ENCODE peak calls at places on chromosome 21, in four cellular contexts. D is left ventricle myocardium inferior, Q is NCI-H510A, L is AML-193. N is an unnamed sample.

GRCh38 chr21:39169906-39170305 is 13.3 kb downstream of the PSMG1 start:
- DNase-seq in D (no peak), Q (no peak), L (no peak), N (no peak)

GRCh38 chr21:44454747-44455523 is at the start of gene LRRC3:
- DNase-seq in D (peak), Q (no peak), L (no peak), N (no peak)

GRCh38 chr21:40635336-40635735 is 211.6 kb downstream of the DSCAM start:
- DNase-seq in D (no peak), Q (no peak), L (no peak), N (no peak)

GRCh38 chr21:16634522-16634914 is 878.3 kb upstream of the CXADR start:
- DNase-seq in D (no peak), Q (no peak), L (no peak), N (no peak)

GRCh38 chr21:38489283-38489677 is 9.0 kb downstream of the ERG start:
- DNase-seq in D (no peak), Q (no peak), L (no peak), N (no peak)

GRCh38 chr21:36747815-36748381 is 49.0 kb downstream of the SIM2 start:
- DNase-seq in D (peak), Q (peak), L (no peak), N (no peak)

GRCh38 chr21:34782666-34783365 is 114.0 kb downstream of the CLIC6 start:
- DNase-seq in D (no peak), Q (no peak), L (no peak), N (no peak)

GRCh38 chr21:43921602-43921978 is 56.6 kb downstream of the AGPAT3 start:
- DNase-seq in D (peak), Q (no peak), L (no peak), N (no peak)

GRCh38 chr21:36320421-36321324 is 676 bp downstream of the MORC3 start:
- DNase-seq in D (peak), Q (no peak), L (peak), N (peak)

GRCh38 chr21:42220138-42220701 is 1.3 kb downstream of the ABCG1 start:
- DNase-seq in D (peak), Q (peak), L (peak), N (peak)

GRCh38 chr21:45822429-45823099 is 159.0 kb upstream of the COL6A1 start:
- DNase-seq in D (no peak), Q (no peak), L (no peak), N (no peak)

GRCh38 chr21:43001316-43001715 is 27.0 kb downstream of the PKNOX1 start:
- DNase-seq in D (no peak), Q (no peak), L (no peak), N (no peak)